ENCODE peak calls at places on chromosomes 7 and 10, in eight cellular contexts. E is heart right ventricle; G is NCI-H2029 treated with DMSO at 0.1 percent for 48 hours; R is fibroblast of mammary gland; V is T-cell; L is activated T-cell treated with anti-CD3 and anti-CD28 coated beads, Interleukin-2, amount 50 U/mL, for 24 hours; C is aorta; P is upper lobe of right lung. T is an unnamed sample.
A peak's percentile ranks its signal among the peaks of the same experiment; 100 is the strongest.

GRCh38 chr10:119775529-119775928 is 49.7 kb downstream of the INPP5F start:
- DNase-seq in E (no peak), G (no peak), R (no peak), V (no peak), L (no peak), C (no peak), P (no peak), T (no peak)

GRCh38 chr7:46363688-46364087 is 442.6 kb upstream of the IGFBP3 start:
- DNase-seq in E (no peak), G (no peak), R (no peak), V (no peak), L (no peak), C (no peak), P (no peak), T (no peak)

GRCh38 chr7:136530831-136531230 is 337.6 kb upstream of the CHRM2 start:
- DNase-seq in E (no peak), G (no peak), R (no peak), V (no peak), L (no peak), C (no peak), P (no peak), T (no peak)

GRCh38 chr7:79124331-79124730 is 329.1 kb downstream of the MAGI2 start:
- DNase-seq in E (no peak), G (no peak), R (no peak), V (no peak), L (no peak), C (no peak), P (no peak), T (no peak)

GRCh38 chr10:4217653-4218052 is 432.6 kb upstream of the KLF6 start:
- DNase-seq in E (no peak), G (no peak), R (no peak), V (no peak), L (no peak), C (no peak), P (no peak), T (no peak)

GRCh38 chr7:108234981-108235450 is 104.9 kb upstream of the LAMB4 start:
- DNase-seq in E (no peak), G (no peak), R (no peak), V (no peak), L (no peak), C (no peak), P (no peak), T (no peak)

GRCh38 chr7:130960208-130960988 is 226.4 kb upstream of the KLF14 start:
- DNase-seq in E (no peak), G (no peak), R (peak; percentile 99), V (no peak), L (no peak), C (no peak), P (no peak), T (no peak)

GRCh38 chr7:28708033-28708451 is 250.1 kb downstream of the TRIL start:
- DNase-seq in E (no peak), G (no peak), R (peak; percentile 89), V (no peak), L (no peak), C (no peak), P (no peak), T (no peak)

GRCh38 chr7:141074162-141074989 is 512 bp downstream of the TMEM178B start:
- DNase-seq in E (no peak), G (peak; percentile 40), R (peak; percentile 3), V (no peak), L (no peak), C (no peak), P (peak; percentile 65), T (peak; percentile 17)

GRCh38 chr7:135095450-135095849 is 52.4 kb upstream of the TMEM140 start:
- DNase-seq in E (no peak), G (no peak), R (no peak), V (no peak), L (no peak), C (no peak), P (no peak), T (no peak)

GRCh38 chr10:14586901-14587300 is 187.8 kb downstream of the FAM107B start:
- DNase-seq in E (no peak), G (no peak), R (no peak), V (no peak), L (no peak), C (no peak), P (no peak), T (no peak)

GRCh38 chr10:21926949-21927348 is 76.6 kb downstream of the DNAJC1 start:
- DNase-seq in E (no peak), G (no peak), R (peak; percentile 90), V (no peak), L (no peak), C (no peak), P (no peak), T (no peak)

GRCh38 chr10:119348516-119349240 is 141.3 kb downstream of the GRK5 start:
- DNase-seq in E (peak; percentile 29), G (no peak), R (peak; percentile 45), V (no peak), L (no peak), C (no peak), P (peak; percentile 44), T (peak; percentile 57)

GRCh38 chr7:136033413-136034031 is 56.4 kb upstream of the MTPN start:
- DNase-seq in E (peak; percentile 28), G (no peak), R (no peak), V (no peak), L (no peak), C (no peak), P (no peak), T (peak; percentile 68)

GRCh38 chr10:96614515-96614914 is 27.7 kb upstream of the TM9SF3 start:
- DNase-seq in E (no peak), G (peak; percentile 43), R (peak; percentile 93), V (no peak), L (no peak), C (no peak), P (no peak), T (no peak)

GRCh38 chr7:139321071-139321745 is 19.9 kb upstream of the FMC1 start:
- DNase-seq in E (no peak), G (no peak), R (peak; percentile 55), V (no peak), L (no peak), C (no peak), P (no peak), T (no peak)

GRCh38 chr10:653991-654646 is 35.3 kb downstream of the DIP2C start:
- DNase-seq in E (no peak), G (no peak), R (no peak), V (no peak), L (no peak), C (no peak), P (no peak), T (no peak)

GRCh38 chr10:103442031-103442461 is 10.1 kb downstream of the CALHM2 start:
- DNase-seq in E (peak; percentile 37), G (no peak), R (peak; percentile 86), V (no peak), L (no peak), C (peak; percentile 83), P (no peak), T (peak; percentile 80)

GRCh38 chr10:118106426-118106825 is 59.7 kb upstream of the RAB11FIP2 start:
- DNase-seq in E (peak; percentile 10), G (no peak), R (peak; percentile 41), V (no peak), L (no peak), C (no peak), P (no peak), T (no peak)

GRCh38 chr7:26013551-26014083 is 138.4 kb upstream of the NFE2L3 start:
- DNase-seq in E (no peak), G (peak; percentile 92), R (no peak), V (no peak), L (no peak), C (no peak), P (no peak), T (no peak)

GRCh38 chr10:17179002-17179401 is 22.5 kb downstream of the TRDMT1 start:
- DNase-seq in E (no peak), G (no peak), R (peak; percentile 46), V (no peak), L (no peak), C (no peak), P (no peak), T (no peak)